ENCODE peak calls at places on chromosomes 7 and 10, in nine cellular contexts. One of them, this sample, is unnamed.
A peak's percentile ranks its signal among the peaks of the same experiment; 100 is the strongest.

GRCh38 chr7:157831901-157832810 is 495.4 kb downstream of the DNAJB6 start:
- DNase-seq in left ventricle myocardium inferior: no peak
- DNase-seq in Peyer's patch: no peak
- DNase-seq in heart left ventricle: no peak
- DNase-seq in bronchial epithelial cell: no peak
- DNase-seq in heart right ventricle: no peak
- DNase-seq in testis: no peak
- DNase-seq in upper lobe of right lung: no peak
- DNase-seq in GM20000: no peak
- DNase-seq in this sample: no peak

GRCh38 chr7:94394399-94395140 is at the start of gene COL1A2:
- DNase-seq in heart right ventricle: peak; percentile 79
- DNase-seq in GM20000: peak; percentile 17
- DNase-seq in heart left ventricle: peak; percentile 87
- DNase-seq in testis: peak; percentile 89
- DNase-seq in upper lobe of right lung: peak; percentile 71
- DNase-seq in bronchial epithelial cell: peak; percentile 13
- DNase-seq in left ventricle myocardium inferior: peak; percentile 81
- DNase-seq in Peyer's patch: peak; percentile 25
- DNase-seq in this sample: no peak

GRCh38 chr7:25906760-25907159 is 245.2 kb upstream of the NFE2L3 start:
- DNase-seq in left ventricle myocardium inferior: no peak
- DNase-seq in upper lobe of right lung: no peak
- DNase-seq in Peyer's patch: no peak
- DNase-seq in heart right ventricle: no peak
- DNase-seq in testis: no peak
- DNase-seq in bronchial epithelial cell: no peak
- DNase-seq in GM20000: no peak
- DNase-seq in heart left ventricle: no peak
- DNase-seq in this sample: no peak

GRCh38 chr7:23672033-23672432 is 8.0 kb upstream of the FAM221A start:
- DNase-seq in upper lobe of right lung: no peak
- DNase-seq in heart left ventricle: no peak
- DNase-seq in left ventricle myocardium inferior: no peak
- DNase-seq in bronchial epithelial cell: no peak
- DNase-seq in Peyer's patch: no peak
- DNase-seq in GM20000: no peak
- DNase-seq in heart right ventricle: no peak
- DNase-seq in testis: no peak
- DNase-seq in this sample: no peak

GRCh38 chr10:7152341-7152740 is 258.5 kb downstream of the SFMBT2 start:
- DNase-seq in testis: no peak
- DNase-seq in bronchial epithelial cell: no peak
- DNase-seq in left ventricle myocardium inferior: no peak
- DNase-seq in heart left ventricle: no peak
- DNase-seq in heart right ventricle: no peak
- DNase-seq in Peyer's patch: no peak
- DNase-seq in upper lobe of right lung: no peak
- DNase-seq in GM20000: no peak
- DNase-seq in this sample: no peak

GRCh38 chr7:87689374-87689773 is 61.2 kb downstream of the RUNDC3B start:
- DNase-seq in upper lobe of right lung: no peak
- DNase-seq in Peyer's patch: no peak
- DNase-seq in heart left ventricle: no peak
- DNase-seq in bronchial epithelial cell: no peak
- DNase-seq in left ventricle myocardium inferior: no peak
- DNase-seq in GM20000: no peak
- DNase-seq in heart right ventricle: no peak
- DNase-seq in testis: no peak
- DNase-seq in this sample: no peak

GRCh38 chr7:128115326-128115820 is 84.1 kb upstream of the LRRC4 start:
- DNase-seq in GM20000: no peak
- DNase-seq in Peyer's patch: peak; percentile 5
- DNase-seq in heart left ventricle: no peak
- DNase-seq in left ventricle myocardium inferior: no peak
- DNase-seq in testis: no peak
- DNase-seq in bronchial epithelial cell: peak; percentile 81
- DNase-seq in heart right ventricle: no peak
- DNase-seq in upper lobe of right lung: no peak
- DNase-seq in this sample: peak; percentile 10

GRCh38 chr10:78925800-78926319 is 142.9 kb upstream of the ZMIZ1 start:
- DNase-seq in Peyer's patch: no peak
- DNase-seq in heart left ventricle: no peak
- DNase-seq in bronchial epithelial cell: peak; percentile 98
- DNase-seq in heart right ventricle: no peak
- DNase-seq in testis: no peak
- DNase-seq in left ventricle myocardium inferior: no peak
- DNase-seq in GM20000: no peak
- DNase-seq in upper lobe of right lung: no peak
- DNase-seq in this sample: no peak

GRCh38 chr7:24440851-24441250 is 132.4 kb upstream of the PALS2 start:
- DNase-seq in left ventricle myocardium inferior: no peak
- DNase-seq in bronchial epithelial cell: peak; percentile 12
- DNase-seq in upper lobe of right lung: no peak
- DNase-seq in heart right ventricle: no peak
- DNase-seq in testis: no peak
- DNase-seq in Peyer's patch: no peak
- DNase-seq in GM20000: no peak
- DNase-seq in heart left ventricle: no peak
- DNase-seq in this sample: no peak

GRCh38 chr7:27091125-27091524 is 4.7 kb downstream of the HOXA1 start:
- DNase-seq in bronchial epithelial cell: no peak
- DNase-seq in Peyer's patch: no peak
- DNase-seq in heart right ventricle: no peak
- DNase-seq in GM20000: no peak
- DNase-seq in left ventricle myocardium inferior: no peak
- DNase-seq in testis: no peak
- DNase-seq in upper lobe of right lung: no peak
- DNase-seq in heart left ventricle: no peak
- DNase-seq in this sample: no peak

GRCh38 chr7:69598081-69598486 is at the start of gene AUTS2:
- DNase-seq in testis: peak; percentile 95
- DNase-seq in Peyer's patch: peak; percentile 68
- DNase-seq in heart left ventricle: peak; percentile 91
- DNase-seq in left ventricle myocardium inferior: peak; percentile 91
- DNase-seq in bronchial epithelial cell: no peak
- DNase-seq in heart right ventricle: peak; percentile 90
- DNase-seq in upper lobe of right lung: peak; percentile 92
- DNase-seq in GM20000: peak; percentile 97
- DNase-seq in this sample: no peak

GRCh38 chr7:158532093-158532627 is 55.5 kb downstream of the PTPRN2 start:
- DNase-seq in heart right ventricle: no peak
- DNase-seq in upper lobe of right lung: no peak
- DNase-seq in Peyer's patch: no peak
- DNase-seq in bronchial epithelial cell: no peak
- DNase-seq in heart left ventricle: no peak
- DNase-seq in testis: no peak
- DNase-seq in GM20000: no peak
- DNase-seq in left ventricle myocardium inferior: no peak
- DNase-seq in this sample: no peak

GRCh38 chr7:112439476-112439875 is 10.8 kb upstream of the IFRD1 start:
- DNase-seq in Peyer's patch: no peak
- DNase-seq in testis: no peak
- DNase-seq in bronchial epithelial cell: no peak
- DNase-seq in GM20000: no peak
- DNase-seq in left ventricle myocardium inferior: no peak
- DNase-seq in heart right ventricle: no peak
- DNase-seq in upper lobe of right lung: no peak
- DNase-seq in heart left ventricle: no peak
- DNase-seq in this sample: no peak

GRCh38 chr10:130127612-130128607 is 8.3 kb upstream of the GLRX3 start:
- DNase-seq in GM20000: peak; percentile 84
- DNase-seq in heart right ventricle: peak; percentile 29
- DNase-seq in bronchial epithelial cell: peak; percentile 76
- DNase-seq in left ventricle myocardium inferior: no peak
- DNase-seq in testis: peak; percentile 58
- DNase-seq in upper lobe of right lung: no peak
- DNase-seq in heart left ventricle: no peak
- DNase-seq in Peyer's patch: peak; percentile 33
- DNase-seq in this sample: no peak

GRCh38 chr10:50993817-50994251 is 80.5 kb upstream of the PRKG1 start:
- DNase-seq in GM20000: no peak
- DNase-seq in heart right ventricle: peak; percentile 38
- DNase-seq in upper lobe of right lung: no peak
- DNase-seq in Peyer's patch: no peak
- DNase-seq in left ventricle myocardium inferior: peak; percentile 27
- DNase-seq in bronchial epithelial cell: peak; percentile 74
- DNase-seq in testis: no peak
- DNase-seq in heart left ventricle: no peak
- DNase-seq in this sample: no peak

GRCh38 chr7:135186841-135187253 is 16.3 kb upstream of the CYREN start:
- DNase-seq in testis: no peak
- DNase-seq in left ventricle myocardium inferior: no peak
- DNase-seq in bronchial epithelial cell: no peak
- DNase-seq in heart left ventricle: no peak
- DNase-seq in heart right ventricle: no peak
- DNase-seq in upper lobe of right lung: no peak
- DNase-seq in Peyer's patch: no peak
- DNase-seq in GM20000: peak; percentile 84
- DNase-seq in this sample: peak; percentile 33

GRCh38 chr10:16754765-16755164 is 62.5 kb downstream of the RSU1 start:
- DNase-seq in testis: no peak
- DNase-seq in bronchial epithelial cell: no peak
- DNase-seq in heart left ventricle: no peak
- DNase-seq in GM20000: no peak
- DNase-seq in Peyer's patch: no peak
- DNase-seq in heart right ventricle: no peak
- DNase-seq in upper lobe of right lung: peak; percentile 71
- DNase-seq in left ventricle myocardium inferior: peak; percentile 29
- DNase-seq in this sample: no peak

GRCh38 chr7:42876182-42877068 is 35.4 kb downstream of the C7orf25 start:
- DNase-seq in heart right ventricle: peak; percentile 45
- DNase-seq in GM20000: peak; percentile 59
- DNase-seq in left ventricle myocardium inferior: no peak
- DNase-seq in upper lobe of right lung: no peak
- DNase-seq in Peyer's patch: peak; percentile 22
- DNase-seq in testis: peak; percentile 75
- DNase-seq in heart left ventricle: no peak
- DNase-seq in bronchial epithelial cell: peak; percentile 66
- DNase-seq in this sample: no peak

GRCh38 chr10:117543245-117543998 is 876 bp downstream of the EMX2 start:
- DNase-seq in GM20000: peak; percentile 54
- DNase-seq in heart left ventricle: no peak
- DNase-seq in heart right ventricle: no peak
- DNase-seq in bronchial epithelial cell: no peak
- DNase-seq in Peyer's patch: no peak
- DNase-seq in upper lobe of right lung: no peak
- DNase-seq in left ventricle myocardium inferior: no peak
- DNase-seq in testis: no peak
- DNase-seq in this sample: no peak
- TF ChIP-seq CTCF in GM20000: no peak
- TF ChIP-seq CTCF in heart left ventricle: no peak
- TF ChIP-seq CTCF in heart right ventricle: no peak
- TF ChIP-seq CTCF in bronchial epithelial cell: no peak
- TF ChIP-seq CTCF in Peyer's patch: no peak
- TF ChIP-seq CTCF in upper lobe of right lung: peak; percentile 7
- TF ChIP-seq CTCF in left ventricle myocardium inferior: no peak
- TF ChIP-seq CTCF in testis: no peak
- TF ChIP-seq CTCF in this sample: no peak

GRCh38 chr7:81501220-81501619 is 268.6 kb downstream of the HGF start:
- DNase-seq in heart left ventricle: no peak
- DNase-seq in testis: no peak
- DNase-seq in bronchial epithelial cell: peak; percentile 22
- DNase-seq in heart right ventricle: no peak
- DNase-seq in left ventricle myocardium inferior: no peak
- DNase-seq in Peyer's patch: no peak
- DNase-seq in GM20000: no peak
- DNase-seq in upper lobe of right lung: no peak
- DNase-seq in this sample: no peak
- TF ChIP-seq CTCF in heart left ventricle: peak; percentile 9
- TF ChIP-seq CTCF in testis: no peak
- TF ChIP-seq CTCF in bronchial epithelial cell: no peak
- TF ChIP-seq CTCF in heart right ventricle: peak; percentile 29
- TF ChIP-seq CTCF in left ventricle myocardium inferior: peak; percentile 26
- TF ChIP-seq CTCF in Peyer's patch: no peak
- TF ChIP-seq CTCF in GM20000: no peak
- TF ChIP-seq CTCF in upper lobe of right lung: peak; percentile 17
- TF ChIP-seq CTCF in this sample: no peak

GRCh38 chr10:93697207-93697606 is 5.2 kb downstream of the FRA10AC1 start:
- DNase-seq in Peyer's patch: no peak
- DNase-seq in left ventricle myocardium inferior: no peak
- DNase-seq in upper lobe of right lung: no peak
- DNase-seq in testis: no peak
- DNase-seq in heart right ventricle: no peak
- DNase-seq in heart left ventricle: no peak
- DNase-seq in GM20000: no peak
- DNase-seq in bronchial epithelial cell: no peak
- DNase-seq in this sample: no peak
- TF ChIP-seq CTCF in Peyer's patch: no peak
- TF ChIP-seq CTCF in left ventricle myocardium inferior: no peak
- TF ChIP-seq CTCF in upper lobe of right lung: no peak
- TF ChIP-seq CTCF in testis: no peak
- TF ChIP-seq CTCF in heart right ventricle: no peak
- TF ChIP-seq CTCF in heart left ventricle: no peak
- TF ChIP-seq CTCF in GM20000: no peak
- TF ChIP-seq CTCF in bronchial epithelial cell: no peak
- TF ChIP-seq CTCF in this sample: no peak

GRCh38 chr7:125668321-125668993 is 738.8 kb upstream of the POT1 start:
- DNase-seq in Peyer's patch: no peak
- DNase-seq in GM20000: no peak
- DNase-seq in bronchial epithelial cell: no peak
- DNase-seq in heart right ventricle: no peak
- DNase-seq in left ventricle myocardium inferior: no peak
- DNase-seq in heart left ventricle: no peak
- DNase-seq in upper lobe of right lung: no peak
- DNase-seq in testis: no peak
- DNase-seq in this sample: no peak

GRCh38 chr7:125675169-125675568 is 745.5 kb upstream of the POT1 start:
- DNase-seq in upper lobe of right lung: no peak
- DNase-seq in bronchial epithelial cell: no peak
- DNase-seq in testis: no peak
- DNase-seq in heart right ventricle: no peak
- DNase-seq in left ventricle myocardium inferior: no peak
- DNase-seq in GM20000: no peak
- DNase-seq in heart left ventricle: no peak
- DNase-seq in Peyer's patch: no peak
- DNase-seq in this sample: no peak

GRCh38 chr7:125675628-125676027 is 746.0 kb upstream of the POT1 start:
- DNase-seq in heart left ventricle: no peak
- DNase-seq in heart right ventricle: no peak
- DNase-seq in bronchial epithelial cell: no peak
- DNase-seq in Peyer's patch: no peak
- DNase-seq in left ventricle myocardium inferior: no peak
- DNase-seq in GM20000: no peak
- DNase-seq in testis: no peak
- DNase-seq in upper lobe of right lung: no peak
- DNase-seq in this sample: no peak

DNA sequence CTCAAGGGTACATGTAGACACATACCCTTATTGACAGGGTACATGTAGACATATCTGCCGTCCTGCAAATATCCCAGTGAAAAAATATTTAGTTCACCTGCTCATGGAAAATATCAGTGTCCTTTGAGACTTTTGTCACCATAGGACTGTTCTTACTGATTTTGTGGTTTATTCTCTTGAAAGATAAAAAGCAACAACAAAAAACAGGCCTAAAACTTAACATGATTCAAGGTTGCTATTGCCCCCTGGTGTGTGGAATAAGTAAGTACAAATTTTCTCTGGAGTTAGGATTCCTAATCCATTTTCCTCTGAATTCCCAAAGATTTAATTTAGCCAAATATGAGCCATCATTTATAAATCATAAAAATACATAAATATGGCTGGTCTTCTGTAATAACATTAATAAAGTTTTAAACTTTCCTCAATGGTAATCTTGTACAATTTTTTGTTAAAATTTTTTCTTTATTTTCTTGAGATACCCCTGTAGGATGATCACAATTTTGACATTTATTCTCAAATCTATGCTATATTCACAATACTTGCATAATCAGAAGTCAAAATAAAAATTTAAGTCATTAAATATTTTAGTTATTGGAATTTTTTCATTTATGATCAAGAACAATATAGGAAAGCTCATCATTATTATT is 741.4 kb upstream of the POT1 start:
- DNase-seq in heart right ventricle: no peak
- DNase-seq in testis: no peak
- DNase-seq in left ventricle myocardium inferior: no peak
- DNase-seq in heart left ventricle: no peak
- DNase-seq in bronchial epithelial cell: peak; percentile 26
- DNase-seq in GM20000: no peak
- DNase-seq in upper lobe of right lung: no peak
- DNase-seq in Peyer's patch: no peak
- DNase-seq in this sample: no peak
- TF ChIP-seq CTCF in heart right ventricle: peak; percentile 54
- TF ChIP-seq CTCF in testis: no peak
- TF ChIP-seq CTCF in left ventricle myocardium inferior: peak; percentile 56
- TF ChIP-seq CTCF in heart left ventricle: peak; percentile 25
- TF ChIP-seq CTCF in bronchial epithelial cell: peak; percentile 41
- TF ChIP-seq CTCF in GM20000: no peak
- TF ChIP-seq CTCF in upper lobe of right lung: peak; percentile 52
- TF ChIP-seq CTCF in Peyer's patch: peak; percentile 18
- TF ChIP-seq CTCF in this sample: peak; percentile 50

This sample was measured in CD14-positive monocyte.